ENCODE peak calls at places on chromosomes 12 and 14, in eight cellular contexts. P is upper lobe of left lung, L is stomach, Y is breast epithelium, K is prostate gland, R is HCT116, O is transverse colon, S is SK-N-SH. W is an unnamed sample.

GRCh38 chr14:73591690-73592448 is at the start of gene ACOT4:
- DNase-seq in P (peak; percentile 92), L (peak; percentile 55), Y (no peak), K (no peak), R (no peak), O (peak; percentile 56), S (peak; percentile 77), W (peak; percentile 53)

GRCh38 chr12:107515446-107515958 is 170.1 kb upstream of the PWP1 start:
- DNase-seq in P (no peak), L (no peak), Y (peak; percentile 28), K (no peak), R (peak; percentile 51), O (no peak), S (no peak), W (no peak)

GRCh38 chr12:65238609-65239008 is 39.9 kb upstream of the MSRB3 start:
- DNase-seq in P (no peak), L (no peak), Y (no peak), K (no peak), R (no peak), O (no peak), S (no peak), W (no peak)

GRCh38 chr12:120249875-120250795 is 15.4 kb downstream of the PXN start:
- DNase-seq in P (no peak), L (no peak), Y (no peak), K (no peak), R (no peak), O (no peak), S (no peak), W (no peak)

GRCh38 chr12:132571051-132571450 is 39.3 kb downstream of the LRCOL1 start:
- DNase-seq in P (peak; percentile 84), L (no peak), Y (no peak), K (no peak), R (no peak), O (no peak), S (no peak), W (no peak)

GRCh38 chr14:67650161-67650560 is 24.3 kb downstream of the VTI1B start:
- DNase-seq in P (no peak), L (no peak), Y (no peak), K (no peak), R (no peak), O (no peak), S (no peak), W (no peak)

GRCh38 chr12:9334964-9335363 is 126.8 kb upstream of the PZP start:
- DNase-seq in P (no peak), L (no peak), Y (no peak), K (no peak), R (no peak), O (no peak), S (no peak), W (no peak)

GRCh38 chr12:85866929-85867776 is 6.9 kb upstream of the NTS start:
- DNase-seq in P (no peak), L (no peak), Y (no peak), K (peak; percentile 45), R (peak; percentile 47), O (no peak), S (peak; percentile 51), W (no peak)

GRCh38 chr12:101966496-101966895 is 89.1 kb downstream of the DRAM1 start:
- DNase-seq in P (no peak), L (no peak), Y (no peak), K (no peak), R (no peak), O (no peak), S (no peak), W (no peak)

GRCh38 chr14:103031956-103032355 is 25.4 kb downstream of the CDC42BPB start:
- DNase-seq in P (peak; percentile 59), L (peak; percentile 44), Y (no peak), K (no peak), R (no peak), O (peak; percentile 49), S (peak; percentile 64), W (no peak)

GRCh38 chr14:24058951-24059475 is 7.2 kb downstream of the CARMIL3 start:
- DNase-seq in P (no peak), L (no peak), Y (no peak), K (no peak), R (no peak), O (no peak), S (peak; percentile 29), W (no peak)

DNA sequence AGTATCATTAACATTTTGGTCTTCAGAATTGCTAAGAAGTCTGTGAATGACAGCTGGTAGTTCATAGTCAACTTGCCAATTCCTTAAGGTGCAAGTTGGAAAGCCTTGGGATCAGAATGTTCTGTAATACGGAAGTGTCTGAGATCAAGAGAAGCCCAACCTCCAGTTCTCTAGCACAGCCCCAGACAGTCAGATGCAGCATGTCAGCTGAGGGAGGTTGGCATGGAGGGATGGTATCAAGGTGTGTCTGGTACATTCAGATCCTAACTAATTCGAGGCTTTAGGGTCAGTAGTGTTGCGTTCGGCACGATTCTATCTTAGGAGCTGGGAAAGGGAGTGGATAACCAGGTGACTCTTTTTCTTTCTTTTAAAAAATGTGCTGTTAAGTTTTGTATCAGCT is 38.3 kb downstream of the FNTB start:
- DNase-seq in P (no peak), L (no peak), Y (no peak), K (peak; percentile 67), R (no peak), O (no peak), S (no peak), W (no peak)
- TF ChIP-seq POLR2AphosphoS5 in P (no peak), L (no peak), Y (no peak), K (peak; percentile 83), R (no peak), O (no peak), S (no peak), W (no peak)

GRCh38 chr14:22558221-22558913 is 30.7 kb downstream of the DAD1 start:
- DNase-seq in P (peak; percentile 72), L (no peak), Y (no peak), K (no peak), R (no peak), O (no peak), S (no peak), W (no peak)

GRCh38 chr14:22561661-22562579 is 27.1 kb downstream of the DAD1 start:
- DNase-seq in P (no peak), L (no peak), Y (no peak), K (no peak), R (no peak), O (peak; percentile 46), S (no peak), W (no peak)

GRCh38 chr14:22559041-22559440 is 30.0 kb downstream of the DAD1 start:
- DNase-seq in P (no peak), L (no peak), Y (no peak), K (no peak), R (no peak), O (no peak), S (no peak), W (no peak)

GRCh38 chr14:22561366-22561660 is 27.7 kb downstream of the DAD1 start:
- DNase-seq in P (no peak), L (no peak), Y (no peak), K (no peak), R (no peak), O (no peak), S (no peak), W (no peak)

DNA sequence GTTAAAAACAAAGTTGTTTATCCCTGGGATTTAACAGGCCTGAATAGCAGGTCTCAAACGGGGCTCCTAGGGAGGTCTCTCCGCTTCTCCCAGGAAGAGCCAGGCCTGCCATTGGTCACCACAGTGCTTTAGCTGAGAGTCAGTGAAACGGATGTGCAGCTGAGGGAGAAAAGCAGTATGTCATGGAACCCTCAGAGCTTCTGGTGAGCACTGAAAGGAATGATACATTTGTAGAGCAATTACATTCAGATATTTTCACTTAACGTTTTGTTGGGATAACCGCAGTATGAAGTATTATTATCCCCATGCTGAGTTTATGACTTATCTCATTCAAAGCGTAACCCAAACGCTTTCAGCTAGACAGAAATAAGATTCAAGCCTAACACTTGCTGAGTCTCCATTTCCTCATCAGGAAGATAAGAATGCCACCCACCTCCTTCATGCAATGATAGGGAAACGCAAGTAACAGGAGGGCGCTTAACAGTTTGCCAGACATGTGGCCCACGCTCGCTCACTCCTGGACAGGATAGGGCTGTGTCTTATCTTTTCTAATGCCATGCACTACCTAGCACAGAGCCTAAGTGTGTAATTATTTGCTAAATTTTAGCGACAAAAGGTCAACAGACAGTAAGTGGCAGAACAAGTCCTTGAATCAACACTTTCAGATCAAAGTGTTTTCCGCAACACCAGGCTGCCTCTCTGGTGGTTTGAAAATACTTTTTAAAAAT is 28.2 kb downstream of the DAD1 start:
- DNase-seq in P (no peak), L (peak; percentile 85), Y (no peak), K (peak; percentile 47), R (no peak), O (no peak), S (no peak), W (no peak)
- TF ChIP-seq POLR2AphosphoS5 in P (no peak), L (peak; percentile 85), Y (no peak), K (peak; percentile 76), R (no peak), O (no peak), S (no peak), W (no peak)

GRCh38 chr12:47990351-47991105 is 13.7 kb downstream of the COL2A1 start:
- DNase-seq in P (no peak), L (no peak), Y (no peak), K (no peak), R (no peak), O (no peak), S (no peak), W (peak; percentile 72)
- TF ChIP-seq POLR2AphosphoS5 in P (no peak), L (no peak), Y (no peak), K (no peak), R (no peak), O (no peak), S (no peak), W (no peak)

GRCh38 chr12:53459097-53459496 is 7.2 kb downstream of the PCBP2 start:
- DNase-seq in P (no peak), L (no peak), Y (no peak), K (no peak), R (no peak), O (no peak), S (no peak), W (no peak)

GRCh38 chr12:53454710-53455109 is 2.8 kb downstream of the PCBP2 start:
- DNase-seq in P (no peak), L (no peak), Y (no peak), K (no peak), R (no peak), O (no peak), S (peak; percentile 58), W (no peak)

GRCh38 chr12:53461059-53461458 is 9.2 kb downstream of the PCBP2 start:
- DNase-seq in P (no peak), L (no peak), Y (no peak), K (no peak), R (no peak), O (no peak), S (no peak), W (no peak)

GRCh38 chr12:53453953-53454640 is 2.2 kb downstream of the PCBP2 start:
- DNase-seq in P (no peak), L (no peak), Y (no peak), K (no peak), R (no peak), O (no peak), S (no peak), W (no peak)

DNA sequence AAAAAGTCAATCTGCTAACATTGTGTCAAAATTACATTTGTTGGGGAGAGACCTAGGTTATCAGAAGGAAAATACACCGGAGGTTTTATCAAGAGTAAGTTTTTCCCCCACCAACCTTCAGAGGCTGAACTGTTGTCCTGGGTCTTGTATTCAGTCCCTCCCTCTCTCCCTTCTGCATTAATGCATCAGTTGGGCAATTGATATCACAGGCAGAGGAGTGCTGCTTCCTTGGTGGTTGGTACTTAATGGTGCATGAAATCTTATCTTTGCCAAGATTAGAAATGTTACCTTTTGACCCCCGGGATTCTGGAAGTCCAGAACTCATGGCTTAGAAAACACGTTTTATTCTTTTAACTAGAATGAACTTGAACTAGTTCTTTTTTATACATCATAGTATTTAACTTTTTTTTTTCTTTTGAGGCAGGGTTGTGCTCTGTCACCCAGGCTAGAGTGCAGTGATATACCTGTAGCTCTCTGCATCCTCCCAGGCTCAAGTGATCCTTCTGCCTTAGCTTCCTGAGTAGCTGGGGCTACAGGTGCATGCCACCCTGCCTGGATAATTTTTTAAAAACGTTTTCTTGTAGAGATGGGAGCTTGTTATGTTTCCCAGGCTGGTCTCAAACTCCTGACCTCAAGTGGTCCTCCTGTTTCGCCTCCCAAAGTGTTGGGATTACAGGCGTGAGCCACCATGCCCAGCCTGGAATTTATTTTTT is 4.9 kb downstream of the PCBP2 start:
- DNase-seq in P (no peak), L (no peak), Y (no peak), K (no peak), R (no peak), O (no peak), S (no peak), W (no peak)
- TF ChIP-seq POLR2AphosphoS5 in P (no peak), L (peak; percentile 18), Y (no peak), K (no peak), R (peak; percentile 14), O (no peak), S (no peak), W (peak; percentile 23)